ENCODE peak calls at places on chromosomes 6 and 20, in six cellular contexts. D, U, T, M, R and A are unnamed samples.

GRCh38 chr20:33784225-33784624 is 26.9 kb upstream of the CHMP4B start:
- DNase-seq in D (no peak), M (no peak), T (no peak), U (no peak), R (no peak), A (no peak)

GRCh38 chr6:34235605-34236422 is 859 bp upstream of the HMGA1 start:
- DNase-seq in D (no peak), M (no peak), T (peak; percentile 96), U (peak; percentile 66), R (peak; percentile 61), A (peak; percentile 84)

GRCh38 chr20:1185781-1186334 is 1.1 kb upstream of the TMEM74B start:
- DNase-seq in T (peak; percentile 62), M (peak; percentile 81), R (peak; percentile 11), U (peak; percentile 47), D (peak; percentile 39), A (peak; percentile 22)

GRCh38 chr6:5214570-5215052 is 46.1 kb downstream of the LYRM4 start:
- DNase-seq in D (peak; percentile 47), U (peak; percentile 2), M (peak; percentile 72), R (peak; percentile 55), T (peak; percentile 38), A (no peak)

GRCh38 chr6:13920584-13920983 is 4.2 kb upstream of the RNF182 start:
- DNase-seq in D (peak; percentile 90), M (no peak), R (no peak), T (no peak), U (no peak), A (no peak)

GRCh38 chr6:105374010-105374420 is 28.9 kb downstream of the PREP start:
- DNase-seq in R (peak; percentile 50), M (no peak), U (no peak), D (no peak), T (peak; percentile 39), A (peak; percentile 55)

GRCh38 chr6:27275025-27275956 is 27.8 kb downstream of the PRSS16 start:
- DNase-seq in U (no peak), M (peak; percentile 46), D (peak; percentile 14), T (peak; percentile 47), R (no peak), A (no peak)

GRCh38 chr6:136967874-136968752 is 46.0 kb downstream of the SLC35D3 start:
- DNase-seq in T (peak; percentile 70), R (peak; percentile 73), U (peak; percentile 55), M (peak; percentile 85), D (peak; percentile 76), A (peak; percentile 59)

GRCh38 chr20:11112837-11113236 is 439.0 kb upstream of the JAG1 start:
- DNase-seq in U (no peak), D (no peak), T (peak; percentile 82), R (no peak), M (no peak), A (no peak)

GRCh38 chr20:5531318-5532081 is 214.7 kb upstream of the PROKR2 start:
- DNase-seq in D (no peak), M (no peak), T (peak; percentile 62), R (peak; percentile 69), U (no peak), A (no peak)

GRCh38 chr6:100078509-100078908 is 84.5 kb upstream of the MCHR2 start:
- DNase-seq in M (no peak), U (no peak), R (peak; percentile 27), D (peak; percentile 49), T (peak; percentile 46), A (peak; percentile 59)

GRCh38 chr20:50314326-50314725 is 123.7 kb downstream of the CEBPB start:
- DNase-seq in U (no peak), T (no peak), R (no peak), M (no peak), D (no peak), A (no peak)

GRCh38 chr6:13406781-13407180 is 78.4 kb upstream of the TBC1D7 start:
- DNase-seq in U (no peak), M (no peak), R (no peak), D (peak; percentile 38), T (no peak), A (peak; percentile 27)

GRCh38 chr6:149082320-149082719 is 235.2 kb upstream of the TAB2 start:
- DNase-seq in M (peak; percentile 76), T (peak; percentile 78), U (peak; percentile 89), D (peak; percentile 28), R (peak; percentile 86), A (peak; percentile 68)

GRCh38 chr6:163926642-163927041 is 512.1 kb downstream of the QKI start:
- DNase-seq in D (peak; percentile 25), R (no peak), M (no peak), U (no peak), T (no peak), A (no peak)

GRCh38 chr6:153210083-153210482 is 79.0 kb upstream of the RGS17 start:
- DNase-seq in D (no peak), U (no peak), R (peak; percentile 22), M (no peak), T (no peak), A (peak; percentile 63)